ENCODE peak calls at places on chromosomes 2 and 18, in seven cellular contexts. B, O, Q, H, K, V and Y are unnamed samples.

GRCh38 chr2:36482576-36483214 is 115.3 kb downstream of the FEZ2 start:
- DNase-seq in V (peak), O (no peak), K (no peak), Q (no peak), B (no peak), H (no peak), Y (peak)

GRCh38 chr2:235059161-235059560 is 107.3 kb downstream of the SH3BP4 start:
- DNase-seq in B (no peak), O (no peak), Q (no peak), H (no peak), K (no peak), V (no peak), Y (no peak)

GRCh38 chr2:204776781-204777559 is 231.7 kb downstream of the PARD3B start:
- DNase-seq in B (no peak), K (no peak), O (no peak), H (no peak), Q (no peak), V (no peak), Y (peak)

GRCh38 chr2:81483254-81483653 is 1178.7 kb upstream of the LRRTM1 start:
- DNase-seq in Q (no peak), K (no peak), O (no peak), H (no peak), V (no peak), B (no peak), Y (no peak)

GRCh38 chr2:239807568-239807967 is 217.6 kb downstream of the NDUFA10 start:
- DNase-seq in H (no peak), B (no peak), O (no peak), V (no peak), Q (no peak), K (no peak), Y (no peak)

GRCh38 chr2:237351046-237351445 is 62.9 kb downstream of the COL6A3 start:
- DNase-seq in B (no peak), K (no peak), Q (no peak), O (no peak), V (no peak), H (no peak), Y (no peak)

GRCh38 chr18:8658858-8659485 is 46.4 kb upstream of the MTCL1 start:
- DNase-seq in B (no peak), K (no peak), H (no peak), Q (no peak), O (no peak), V (no peak), Y (no peak)

GRCh38 chr2:121969766-121970639 is 214.6 kb downstream of the TSN start:
- DNase-seq in O (no peak), H (no peak), B (no peak), K (no peak), V (no peak), Q (no peak), Y (no peak)

GRCh38 chr2:8546319-8547283 is 135.3 kb upstream of the ID2 start:
- DNase-seq in K (no peak), H (peak), Q (no peak), V (no peak), B (no peak), O (no peak), Y (no peak)

GRCh38 chr2:174560737-174561136 is 36.9 kb downstream of the WIPF1 start:
- DNase-seq in O (no peak), B (no peak), V (no peak), Q (no peak), K (no peak), H (no peak), Y (no peak)

GRCh38 chr2:242040303-242040655 is 170.8 kb downstream of the RTP5 start:
- DNase-seq in O (no peak), H (no peak), Q (no peak), V (no peak), K (no peak), B (no peak), Y (no peak)

GRCh38 chr2:241775223-241776177 is 1.1 kb upstream of the GAL3ST2 start:
- DNase-seq in V (no peak), B (no peak), K (no peak), Q (peak), H (no peak), O (no peak), Y (no peak)

GRCh38 chr2:49656853-49657252 is 502.5 kb upstream of the FSHR start:
- DNase-seq in K (no peak), V (no peak), O (no peak), B (no peak), Q (no peak), H (no peak), Y (no peak)

GRCh38 chr2:149320362-149320761 is 10.0 kb upstream of the LYPD6 start:
- DNase-seq in V (no peak), O (no peak), K (no peak), Q (no peak), H (no peak), B (no peak), Y (no peak)

GRCh38 chr2:237603718-237604362 is 13.3 kb upstream of the RAB17 start:
- DNase-seq in H (no peak), K (peak), B (peak), O (no peak), V (peak), Q (peak), Y (peak)

GRCh38 chr2:27765621-27766286 is 5.8 kb upstream of the MRPL33 start:
- DNase-seq in V (no peak), B (peak), H (no peak), Q (peak), O (no peak), K (peak), Y (peak)

GRCh38 chr2:219344756-219345458 is 12.4 kb upstream of the RESP18 start:
- DNase-seq in O (no peak), H (no peak), V (peak), B (no peak), K (no peak), Q (no peak), Y (peak)